ENCODE peak calls at places on chromosome 17, in ten cellular contexts. One of them, this sample, is unnamed.
A peak's percentile ranks its signal among the peaks of the same experiment; 100 is the strongest.

GRCh38 chr17:30232822-30233427 is 2.6 kb downstream of the SLC6A4 start:
- DNase-seq in skeletal muscle cell: no peak
- DNase-seq in HCT116: no peak
- DNase-seq in endodermal cell: no peak
- DNase-seq in IMR-90: no peak
- DNase-seq in A673: no peak
- DNase-seq in SJSA1: no peak
- DNase-seq in fibroblast of villous mesenchyme: no peak
- DNase-seq in NB4: no peak
- DNase-seq in hepatocyte: peak; percentile 2
- DNase-seq in this sample: no peak

GRCh38 chr17:35174835-35175334 is 19.3 kb downstream of the SLC35G3 start:
- DNase-seq in skeletal muscle cell: no peak
- DNase-seq in HCT116: no peak
- DNase-seq in endodermal cell: no peak
- DNase-seq in IMR-90: no peak
- DNase-seq in A673: no peak
- DNase-seq in SJSA1: peak; percentile 1
- DNase-seq in fibroblast of villous mesenchyme: no peak
- DNase-seq in NB4: no peak
- DNase-seq in hepatocyte: no peak
- DNase-seq in this sample: no peak

GRCh38 chr17:17921192-17922082 is 50.8 kb downstream of the TOM1L2 start:
- DNase-seq in skeletal muscle cell: peak; percentile 85
- DNase-seq in HCT116: peak; percentile 89
- DNase-seq in endodermal cell: peak; percentile 91
- DNase-seq in IMR-90: peak; percentile 90
- DNase-seq in A673: peak; percentile 89
- DNase-seq in SJSA1: peak; percentile 84
- DNase-seq in fibroblast of villous mesenchyme: peak; percentile 85
- DNase-seq in NB4: peak; percentile 33
- DNase-seq in hepatocyte: peak; percentile 64
- DNase-seq in this sample: peak; percentile 90

GRCh38 chr17:3039748-3040147 is 23.7 kb downstream of the OR1D5 start:
- DNase-seq in skeletal muscle cell: no peak
- DNase-seq in HCT116: no peak
- DNase-seq in endodermal cell: no peak
- DNase-seq in IMR-90: peak; percentile 26
- DNase-seq in A673: no peak
- DNase-seq in SJSA1: peak; percentile 3
- DNase-seq in fibroblast of villous mesenchyme: no peak
- DNase-seq in NB4: peak; percentile 73
- DNase-seq in hepatocyte: no peak
- DNase-seq in this sample: no peak

GRCh38 chr17:39264119-39264518 is 38.4 kb upstream of the STAC2 start:
- DNase-seq in skeletal muscle cell: no peak
- DNase-seq in HCT116: no peak
- DNase-seq in endodermal cell: no peak
- DNase-seq in IMR-90: no peak
- DNase-seq in A673: no peak
- DNase-seq in SJSA1: no peak
- DNase-seq in fibroblast of villous mesenchyme: no peak
- DNase-seq in NB4: no peak
- DNase-seq in hepatocyte: no peak
- DNase-seq in this sample: no peak

GRCh38 chr17:75340636-75341035 is 51.4 kb upstream of the SLC25A19 start:
- DNase-seq in skeletal muscle cell: no peak
- DNase-seq in HCT116: no peak
- DNase-seq in endodermal cell: no peak
- DNase-seq in IMR-90: no peak
- DNase-seq in A673: no peak
- DNase-seq in SJSA1: no peak
- DNase-seq in fibroblast of villous mesenchyme: no peak
- DNase-seq in NB4: no peak
- DNase-seq in hepatocyte: no peak
- DNase-seq in this sample: no peak

GRCh38 chr17:2610195-2610594 is 16.7 kb downstream of the PAFAH1B1 start:
- DNase-seq in skeletal muscle cell: no peak
- DNase-seq in HCT116: no peak
- DNase-seq in endodermal cell: no peak
- DNase-seq in IMR-90: no peak
- DNase-seq in A673: no peak
- DNase-seq in SJSA1: no peak
- DNase-seq in fibroblast of villous mesenchyme: no peak
- DNase-seq in NB4: no peak
- DNase-seq in hepatocyte: no peak
- DNase-seq in this sample: no peak

GRCh38 chr17:73595068-73595865 is 49.0 kb downstream of the SDK2 start:
- DNase-seq in skeletal muscle cell: no peak
- DNase-seq in HCT116: no peak
- DNase-seq in endodermal cell: peak; percentile 96
- DNase-seq in IMR-90: no peak
- DNase-seq in A673: peak; percentile 15
- DNase-seq in SJSA1: no peak
- DNase-seq in fibroblast of villous mesenchyme: peak; percentile 7
- DNase-seq in NB4: peak; percentile 28
- DNase-seq in hepatocyte: peak; percentile 35
- DNase-seq in this sample: no peak

GRCh38 chr17:9728564-9728963 is 62.8 kb downstream of the DHRS7C start:
- DNase-seq in skeletal muscle cell: no peak
- DNase-seq in HCT116: no peak
- DNase-seq in endodermal cell: no peak
- DNase-seq in IMR-90: no peak
- DNase-seq in A673: no peak
- DNase-seq in SJSA1: no peak
- DNase-seq in fibroblast of villous mesenchyme: no peak
- DNase-seq in NB4: no peak
- DNase-seq in hepatocyte: no peak
- DNase-seq in this sample: no peak

GRCh38 chr17:48604770-48605329 is at the start of gene HOXB6:
- DNase-seq in skeletal muscle cell: no peak
- DNase-seq in HCT116: no peak
- DNase-seq in endodermal cell: no peak
- DNase-seq in IMR-90: no peak
- DNase-seq in A673: peak; percentile 66
- DNase-seq in SJSA1: no peak
- DNase-seq in fibroblast of villous mesenchyme: no peak
- DNase-seq in NB4: no peak
- DNase-seq in hepatocyte: peak; percentile 38
- DNase-seq in this sample: no peak
- H3K4me3 ChIP-seq in skeletal muscle cell: peak within 1 kb of the TSS; percentile 52
- H3K4me3 ChIP-seq in HCT116: peak within 1 kb of the TSS; percentile 87
- H3K4me3 ChIP-seq in endodermal cell: no peak within 1 kb of the TSS
- H3K4me3 ChIP-seq in IMR-90: no peak within 1 kb of the TSS
- H3K4me3 ChIP-seq in A673: peak within 1 kb of the TSS; percentile 67
- H3K4me3 ChIP-seq in SJSA1: peak within 1 kb of the TSS; percentile 43
- H3K4me3 ChIP-seq in fibroblast of villous mesenchyme: peak within 1 kb of the TSS; percentile 50
- H3K4me3 ChIP-seq in NB4: no peak within 1 kb of the TSS
- H3K4me3 ChIP-seq in hepatocyte: peak within 1 kb of the TSS; percentile 15
- H3K4me3 ChIP-seq in this sample: peak within 1 kb of the TSS; percentile 95

GRCh38 chr17:66950886-66951604 is 13.5 kb upstream of the CACNG4 start:
- DNase-seq in skeletal muscle cell: no peak
- DNase-seq in HCT116: no peak
- DNase-seq in endodermal cell: no peak
- DNase-seq in IMR-90: no peak
- DNase-seq in A673: no peak
- DNase-seq in SJSA1: peak; percentile 71
- DNase-seq in fibroblast of villous mesenchyme: no peak
- DNase-seq in NB4: no peak
- DNase-seq in hepatocyte: no peak
- DNase-seq in this sample: no peak

GRCh38 chr17:66950325-66950724 is 14.2 kb upstream of the CACNG4 start:
- DNase-seq in skeletal muscle cell: no peak
- DNase-seq in HCT116: no peak
- DNase-seq in endodermal cell: no peak
- DNase-seq in IMR-90: no peak
- DNase-seq in A673: no peak
- DNase-seq in SJSA1: no peak
- DNase-seq in fibroblast of villous mesenchyme: no peak
- DNase-seq in NB4: no peak
- DNase-seq in hepatocyte: no peak
- DNase-seq in this sample: no peak

GRCh38 chr17:66952681-66953638 is 11.5 kb upstream of the CACNG4 start:
- DNase-seq in skeletal muscle cell: no peak
- DNase-seq in HCT116: no peak
- DNase-seq in endodermal cell: peak; percentile 84
- DNase-seq in IMR-90: no peak
- DNase-seq in A673: no peak
- DNase-seq in SJSA1: peak; percentile 69
- DNase-seq in fibroblast of villous mesenchyme: no peak
- DNase-seq in NB4: no peak
- DNase-seq in hepatocyte: no peak
- DNase-seq in this sample: no peak

GRCh38 chr17:66952031-66952524 is 12.4 kb upstream of the CACNG4 start:
- DNase-seq in skeletal muscle cell: peak; percentile 47
- DNase-seq in HCT116: peak; percentile 99
- DNase-seq in endodermal cell: peak; percentile 92
- DNase-seq in IMR-90: peak; percentile 97
- DNase-seq in A673: peak; percentile 37
- DNase-seq in SJSA1: peak; percentile 98
- DNase-seq in fibroblast of villous mesenchyme: peak; percentile 84
- DNase-seq in NB4: no peak
- DNase-seq in hepatocyte: peak; percentile 90
- DNase-seq in this sample: peak; percentile 74

DNA sequence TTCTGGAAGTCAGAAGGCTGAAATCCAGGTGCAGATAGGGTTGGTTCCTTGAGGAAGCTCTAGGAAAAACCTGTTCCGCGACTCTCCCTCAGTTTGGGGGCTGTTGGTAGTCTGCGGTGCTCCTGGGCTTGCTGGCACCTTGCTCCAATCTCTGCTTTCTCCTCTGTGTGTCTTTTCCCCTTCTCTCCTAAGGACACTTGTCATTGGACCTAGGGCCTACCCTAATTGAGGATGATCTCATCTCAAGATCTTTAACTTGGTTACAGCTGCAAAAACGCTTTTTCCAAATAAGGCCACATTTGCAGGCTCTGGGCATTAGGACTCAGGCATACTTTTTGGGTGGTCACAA is 12.9 kb upstream of the CACNG4 start:
- DNase-seq in skeletal muscle cell: no peak
- DNase-seq in HCT116: no peak
- DNase-seq in endodermal cell: peak; percentile 74
- DNase-seq in IMR-90: no peak
- DNase-seq in A673: no peak
- DNase-seq in SJSA1: no peak
- DNase-seq in fibroblast of villous mesenchyme: no peak
- DNase-seq in NB4: no peak
- DNase-seq in hepatocyte: peak; percentile 37
- DNase-seq in this sample: no peak
- H3K4me3 ChIP-seq in skeletal muscle cell: no peak overlapping the region
- H3K4me3 ChIP-seq in HCT116: no peak overlapping the region
- H3K4me3 ChIP-seq in endodermal cell: no peak overlapping the region
- H3K4me3 ChIP-seq in IMR-90: no peak overlapping the region
- H3K4me3 ChIP-seq in A673: no peak overlapping the region
- H3K4me3 ChIP-seq in SJSA1: no peak overlapping the region
- H3K4me3 ChIP-seq in fibroblast of villous mesenchyme: no peak overlapping the region
- H3K4me3 ChIP-seq in NB4: no peak overlapping the region
- H3K4me3 ChIP-seq in hepatocyte: no peak overlapping the region
- H3K4me3 ChIP-seq in this sample: no peak overlapping the region

GRCh38 chr17:34006126-34006525 is 249.0 kb upstream of the CCL2 start:
- DNase-seq in skeletal muscle cell: no peak
- DNase-seq in HCT116: no peak
- DNase-seq in endodermal cell: no peak
- DNase-seq in IMR-90: no peak
- DNase-seq in A673: no peak
- DNase-seq in SJSA1: no peak
- DNase-seq in fibroblast of villous mesenchyme: no peak
- DNase-seq in NB4: no peak
- DNase-seq in hepatocyte: no peak
- DNase-seq in this sample: no peak
- H3K4me3 ChIP-seq in skeletal muscle cell: no peak overlapping the region
- H3K4me3 ChIP-seq in HCT116: no peak overlapping the region
- H3K4me3 ChIP-seq in endodermal cell: no peak overlapping the region
- H3K4me3 ChIP-seq in IMR-90: no peak overlapping the region
- H3K4me3 ChIP-seq in A673: no peak overlapping the region
- H3K4me3 ChIP-seq in SJSA1: no peak overlapping the region
- H3K4me3 ChIP-seq in fibroblast of villous mesenchyme: no peak overlapping the region
- H3K4me3 ChIP-seq in NB4: no peak overlapping the region
- H3K4me3 ChIP-seq in hepatocyte: no peak overlapping the region
- H3K4me3 ChIP-seq in this sample: no peak overlapping the region

GRCh38 chr17:40815381-40815780 is 7.0 kb downstream of the KRT10 start:
- DNase-seq in skeletal muscle cell: no peak
- DNase-seq in HCT116: no peak
- DNase-seq in endodermal cell: no peak
- DNase-seq in IMR-90: no peak
- DNase-seq in A673: no peak
- DNase-seq in SJSA1: no peak
- DNase-seq in fibroblast of villous mesenchyme: no peak
- DNase-seq in NB4: no peak
- DNase-seq in hepatocyte: no peak
- DNase-seq in this sample: no peak

GRCh38 chr17:40816569-40816968 is 5.8 kb downstream of the KRT10 start:
- DNase-seq in skeletal muscle cell: no peak
- DNase-seq in HCT116: no peak
- DNase-seq in endodermal cell: no peak
- DNase-seq in IMR-90: no peak
- DNase-seq in A673: no peak
- DNase-seq in SJSA1: no peak
- DNase-seq in fibroblast of villous mesenchyme: no peak
- DNase-seq in NB4: no peak
- DNase-seq in hepatocyte: no peak
- DNase-seq in this sample: no peak

GRCh38 chr17:40818343-40818732 is 4.1 kb downstream of the KRT10 start:
- DNase-seq in skeletal muscle cell: no peak
- DNase-seq in HCT116: no peak
- DNase-seq in endodermal cell: no peak
- DNase-seq in IMR-90: no peak
- DNase-seq in A673: no peak
- DNase-seq in SJSA1: no peak
- DNase-seq in fibroblast of villous mesenchyme: no peak
- DNase-seq in NB4: no peak
- DNase-seq in hepatocyte: no peak
- DNase-seq in this sample: peak; percentile 13

GRCh38 chr17:40818733-40819527 is 3.5 kb downstream of the KRT10 start:
- DNase-seq in skeletal muscle cell: no peak
- DNase-seq in HCT116: peak; percentile 53
- DNase-seq in endodermal cell: peak; percentile 96
- DNase-seq in IMR-90: peak; percentile 73
- DNase-seq in A673: peak; percentile 80
- DNase-seq in SJSA1: peak; percentile 82
- DNase-seq in fibroblast of villous mesenchyme: peak; percentile 86
- DNase-seq in NB4: peak; percentile 85
- DNase-seq in hepatocyte: peak; percentile 92
- DNase-seq in this sample: peak; percentile 91

DNA sequence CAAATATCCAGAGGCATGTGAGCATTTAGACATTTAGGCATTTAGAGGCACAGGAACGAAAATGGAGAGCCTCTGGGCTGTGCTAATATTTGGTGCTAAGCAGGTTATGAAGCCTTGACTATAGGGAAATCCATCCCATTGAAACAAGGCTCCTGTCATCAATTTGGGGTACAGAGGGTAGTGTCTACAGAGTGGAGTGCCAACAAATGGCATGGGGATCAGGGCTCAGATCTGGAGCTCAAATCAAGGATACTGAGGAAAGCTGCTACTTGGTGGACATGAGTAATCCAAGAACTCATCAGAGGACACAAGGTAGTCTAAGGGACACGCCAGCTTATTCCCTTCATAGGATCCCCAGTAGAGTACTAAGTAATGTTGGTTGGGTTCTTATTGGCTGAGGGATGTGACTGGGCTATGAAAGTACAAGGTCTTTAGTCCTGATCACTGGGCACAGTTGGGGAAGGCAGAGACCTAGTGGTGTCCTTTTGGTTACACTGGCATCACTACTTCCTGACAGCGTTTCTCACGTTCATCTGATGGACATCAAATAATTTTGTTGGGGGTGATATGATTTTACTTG is 5.2 kb downstream of the KRT10 start:
- DNase-seq in skeletal muscle cell: no peak
- DNase-seq in HCT116: no peak
- DNase-seq in endodermal cell: no peak
- DNase-seq in IMR-90: no peak
- DNase-seq in A673: no peak
- DNase-seq in SJSA1: no peak
- DNase-seq in fibroblast of villous mesenchyme: no peak
- DNase-seq in NB4: no peak
- DNase-seq in hepatocyte: no peak
- DNase-seq in this sample: no peak
- H3K4me3 ChIP-seq in skeletal muscle cell: no peak overlapping the region
- H3K4me3 ChIP-seq in HCT116: peak overlapping the region; percentile 69
- H3K4me3 ChIP-seq in endodermal cell: peak overlapping the region; percentile 97
- H3K4me3 ChIP-seq in IMR-90: no peak overlapping the region
- H3K4me3 ChIP-seq in A673: no peak overlapping the region
- H3K4me3 ChIP-seq in SJSA1: no peak overlapping the region
- H3K4me3 ChIP-seq in fibroblast of villous mesenchyme: no peak overlapping the region
- H3K4me3 ChIP-seq in NB4: no peak overlapping the region
- H3K4me3 ChIP-seq in hepatocyte: no peak overlapping the region
- H3K4me3 ChIP-seq in this sample: no peak overlapping the region

This sample was measured in adipocyte.